ENCODE peak calls at places on chromosome 7, in eight cellular contexts. K is A673; G is NCI-H1105 treated with DMSO at 0.1 percent for 48 hours; E is posterior vena cava; Y is neural progenitor cell; D is CD8-positive, alpha-beta T cell; S is T-helper 2 cell; J is B cell. U is an unnamed sample.

GRCh38 chr7:158416283-158416933 is 171.2 kb downstream of the PTPRN2 start:
- DNase-seq in K (no peak), G (no peak), E (peak), Y (no peak), D (no peak), S (no peak), J (no peak), U (no peak)

GRCh38 chr7:43535810-43536585 is 46.9 kb upstream of the STK17A start:
- DNase-seq in K (no peak), G (no peak), E (no peak), Y (no peak), D (no peak), S (no peak), J (no peak), U (peak)

GRCh38 chr7:15602236-15602635 is 40.4 kb upstream of the AGMO start:
- DNase-seq in K (peak), G (peak), E (no peak), Y (no peak), D (no peak), S (no peak), J (no peak), U (no peak)

GRCh38 chr7:74183142-74183541 is 9.0 kb downstream of the EIF4H start:
- DNase-seq in K (no peak), G (no peak), E (no peak), Y (no peak), D (no peak), S (no peak), J (no peak), U (no peak)

GRCh38 chr7:36639826-36640225 is 84.5 kb downstream of the AOAH start:
- DNase-seq in K (no peak), G (no peak), E (no peak), Y (no peak), D (peak), S (no peak), J (no peak), U (no peak)

GRCh38 chr7:141217938-141218337 is 144.1 kb downstream of the TMEM178B start:
- DNase-seq in K (no peak), G (no peak), E (no peak), Y (no peak), D (no peak), S (no peak), J (no peak), U (no peak)

GRCh38 chr7:44811093-44811492 is 14.6 kb downstream of the PPIA start:
- DNase-seq in K (no peak), G (no peak), E (no peak), Y (no peak), D (no peak), S (no peak), J (no peak), U (no peak)

GRCh38 chr7:57203161-57203791 is 71.0 kb upstream of the ZNF479 start:
- DNase-seq in K (no peak), G (peak), E (peak), Y (no peak), D (no peak), S (no peak), J (no peak), U (no peak)

GRCh38 chr7:11427686-11428273 is 404.2 kb downstream of the THSD7A start:
- DNase-seq in K (peak), G (peak), E (no peak), Y (peak), D (no peak), S (no peak), J (peak), U (peak)

GRCh38 chr7:128167316-128167691 is 73.8 kb upstream of the LEP start:
- DNase-seq in K (peak), G (peak), E (peak), Y (peak), D (no peak), S (no peak), J (peak), U (peak)

GRCh38 chr7:155377837-155378579 is 79.9 kb upstream of the EN2 start:
- DNase-seq in K (no peak), G (no peak), E (no peak), Y (peak), D (no peak), S (no peak), J (peak), U (no peak)

GRCh38 chr7:47440320-47440719 is 141.6 kb downstream of the TNS3 start:
- DNase-seq in K (no peak), G (no peak), E (no peak), Y (no peak), D (no peak), S (no peak), J (no peak), U (no peak)

GRCh38 chr7:128757203-128757602 is 18.0 kb downstream of the CALU start:
- DNase-seq in K (no peak), G (no peak), E (no peak), Y (no peak), D (no peak), S (no peak), J (no peak), U (no peak)

GRCh38 chr7:48839108-48839507 is 85.2 kb upstream of the CDC14C start:
- DNase-seq in K (no peak), G (no peak), E (no peak), Y (peak), D (no peak), S (no peak), J (no peak), U (no peak)

GRCh38 chr7:134870781-134871180 is 91.3 kb downstream of the CALD1 start:
- DNase-seq in K (no peak), G (no peak), E (no peak), Y (no peak), D (no peak), S (no peak), J (no peak), U (no peak)

GRCh38 chr7:157480651-157481050 is 143.8 kb downstream of the DNAJB6 start:
- DNase-seq in K (no peak), G (no peak), E (peak), Y (no peak), D (no peak), S (no peak), J (no peak), U (no peak)

GRCh38 chr7:88735920-88736319 is 23.6 kb upstream of the ZNF804B start:
- DNase-seq in K (no peak), G (no peak), E (no peak), Y (no peak), D (no peak), S (no peak), J (no peak), U (no peak)

GRCh38 chr7:44490351-44491200 is at the start of gene NUDCD3:
- DNase-seq in K (peak), G (peak), E (peak), Y (peak), D (peak), S (peak), J (peak), U (peak)

GRCh38 chr7:90828601-90829000 is 232.5 kb downstream of the CDK14 start:
- DNase-seq in K (no peak), G (no peak), E (no peak), Y (no peak), D (no peak), S (no peak), J (no peak), U (no peak)

GRCh38 chr7:137741443-137741842 is 105.3 kb downstream of the DGKI start:
- DNase-seq in K (no peak), G (no peak), E (no peak), Y (no peak), D (no peak), S (no peak), J (no peak), U (no peak)

GRCh38 chr7:20033621-20034200 is 183.5 kb downstream of the MACC1 start:
- DNase-seq in K (no peak), G (no peak), E (no peak), Y (no peak), D (no peak), S (no peak), J (no peak), U (no peak)

GRCh38 chr7:24819916-24820689 is 62.8 kb upstream of the GSDME start:
- DNase-seq in K (peak), G (peak), E (peak), Y (peak), D (peak), S (peak), J (peak), U (peak)

GRCh38 chr7:80876894-80877414 is 41.9 kb downstream of the SEMA3C start:
- DNase-seq in K (peak), G (no peak), E (no peak), Y (no peak), D (no peak), S (no peak), J (no peak), U (no peak)

GRCh38 chr7:149284343-149284742 is 22.3 kb downstream of the ZNF783 start:
- DNase-seq in K (no peak), G (peak), E (peak), Y (no peak), D (peak), S (no peak), J (no peak), U (no peak)

U was measured in astrocyte of the cerebellum.